ENCODE peak calls at places on chromosomes 11 and 22, in six cellular contexts. O is MV-4-11; Z is lower lobe of right lung; G is activated CD4-positive, CD25-positive, alpha-beta regulatory T cell treated with anti-CD3 and anti-CD28 coated beads, Interleukin-2, amount 50 U/mL, for 16 hours; I is HuH-7; P is NCI-H774. U is an unnamed sample.
A peak's percentile ranks its signal among the peaks of the same experiment; 100 is the strongest.

GRCh38 chr11:76208829-76209670 is 2.7 kb upstream of the WNT11 start:
- DNase-seq in P (peak; percentile 79), Z (peak; percentile 85), G (peak; percentile 50), O (peak; percentile 28), I (peak; percentile 89), U (peak; percentile 87)

GRCh38 chr22:28600546-28601143 is 79.0 kb downstream of the TTC28 start:
- DNase-seq in I (peak; percentile 16), Z (no peak), G (no peak), O (peak; percentile 71), P (peak; percentile 3), U (no peak)

GRCh38 chr11:112751312-112751711 is 209.9 kb upstream of the NCAM1 start:
- DNase-seq in O (no peak), Z (no peak), G (no peak), P (no peak), I (no peak), U (no peak)

GRCh38 chr11:3130269-3131071 is 34.6 kb downstream of the OSBPL5 start:
- DNase-seq in O (no peak), G (no peak), P (peak; percentile 2), Z (peak; percentile 38), I (no peak), U (peak; percentile 61)

GRCh38 chr22:44889233-44889878 is 120.4 kb downstream of the PHF21B start:
- DNase-seq in G (no peak), O (no peak), I (no peak), P (no peak), Z (no peak), U (peak; percentile 25)

GRCh38 chr11:60791534-60791933 is 6.4 kb downstream of the MS4A10 start:
- DNase-seq in P (no peak), G (no peak), I (no peak), O (no peak), Z (no peak), U (no peak)

GRCh38 chr11:6357222-6357621 is 33.1 kb upstream of the SMPD1 start:
- DNase-seq in P (no peak), I (no peak), O (no peak), G (no peak), Z (no peak), U (peak; percentile 67)

GRCh38 chr11:58905141-58905715 is 34.1 kb upstream of the GLYATL1 start:
- DNase-seq in P (peak; percentile 49), G (no peak), I (no peak), Z (peak; percentile 46), O (no peak), U (no peak)

GRCh38 chr11:34654491-34655334 is 33.8 kb downstream of the EHF start:
- DNase-seq in Z (peak; percentile 87), I (peak; percentile 53), O (peak; percentile 88), G (no peak), P (peak; percentile 14), U (no peak)

U was measured in sciatic nerve.